ENCODE peak calls at places on chromosomes 12 and 14, in ten cellular contexts. P is activated effector memory CD4-positive, alpha-beta T cell treated with Interleukin-2 at 50 U/mL for 16 hours; E is stimulated activated CD4-positive, alpha-beta T cell treated with anti-CD3 and anti-CD28 coated beads, Interleukin-15, amount 100 ng/mL, for 1 hour; A is SW480; J is mucosa of descending colon; G is B cell; S is EH; K is CD4-positive, CD25-positive, alpha-beta regulatory T cell; Y is hypothalamus; Z is stimulated activated CD8-positive, alpha-beta memory T cell treated with anti-CD3 and anti-CD28 coated beads, Interleukin-15, amount 100 ng/mL, for 24 hours. N is an unnamed sample.

GRCh38 chr12:72612171-72612570 is 340.0 kb downstream of the TRHDE start:
- DNase-seq in P (no peak), E (no peak), A (no peak), J (no peak), G (no peak), S (no peak), K (no peak), Y (no peak), Z (no peak), N (no peak)

GRCh38 chr12:90261283-90261682 is 552.6 kb upstream of the ATP2B1 start:
- DNase-seq in P (no peak), E (no peak), A (no peak), J (no peak), G (no peak), S (peak), K (no peak), Y (no peak), Z (no peak), N (no peak)

GRCh38 chr12:56317675-56318074 is 1.9 kb upstream of the CNPY2 start:
- DNase-seq in P (no peak), E (no peak), A (no peak), J (no peak), G (no peak), S (no peak), K (no peak), Y (no peak), Z (no peak), N (no peak)

GRCh38 chr14:53542692-53543091 is 389.6 kb upstream of the DDHD1 start:
- DNase-seq in P (no peak), E (no peak), A (peak), J (no peak), G (no peak), S (peak), K (no peak), Y (peak), Z (no peak), N (no peak)

GRCh38 chr12:29131539-29131938 is 17.5 kb upstream of the FAR2 start:
- DNase-seq in P (no peak), E (no peak), A (no peak), J (no peak), G (no peak), S (peak), K (no peak), Y (no peak), Z (no peak), N (no peak)

GRCh38 chr14:51628230-51628629 is 23.5 kb upstream of the FRMD6 start:
- DNase-seq in P (no peak), E (no peak), A (no peak), J (no peak), G (no peak), S (peak), K (no peak), Y (no peak), Z (no peak), N (no peak)

GRCh38 chr12:52600475-52600874 is 788 bp downstream of the KRT72 start:
- DNase-seq in P (no peak), E (no peak), A (no peak), J (no peak), G (no peak), S (no peak), K (no peak), Y (no peak), Z (no peak), N (no peak)

GRCh38 chr12:56338643-56339422 is at the start of gene IL23A:
- DNase-seq in P (peak), E (peak), A (peak), J (no peak), G (peak), S (no peak), K (peak), Y (no peak), Z (no peak), N (no peak)

GRCh38 chr12:39807043-39807442 is 187.4 kb upstream of the ABCD2 start:
- DNase-seq in P (no peak), E (no peak), A (no peak), J (no peak), G (no peak), S (peak), K (no peak), Y (no peak), Z (no peak), N (no peak)

GRCh38 chr12:6426882-6427671 is 17.7 kb upstream of the CD27 start:
- DNase-seq in P (peak), E (peak), A (peak), J (no peak), G (peak), S (no peak), K (peak), Y (no peak), Z (peak), N (no peak)

GRCh38 chr12:64218597-64218996 is 3.5 kb downstream of the KICS2 start:
- DNase-seq in P (no peak), E (no peak), A (no peak), J (no peak), G (peak), S (no peak), K (peak), Y (no peak), Z (no peak), N (no peak)